ENCODE peak calls at places on chromosomes 13 and 19, in nine cellular contexts. K is effector memory CD4-positive, alpha-beta T cell; Z is aorta; S is mammary epithelial cell; G is HL-60; O is astrocyte; D is GM23248; R is lung; U is colonic mucosa. Y is an unnamed sample.

GRCh38 chr13:107927557-107927956 is 287.8 kb downstream of the LIG4 start:
- DNase-seq in K (no peak), Z (no peak), S (no peak), G (no peak), O (no peak), D (no peak), R (no peak), U (no peak), Y (no peak)

GRCh38 chr13:45367358-45367757 is 26.4 kb upstream of the TPT1 start:
- DNase-seq in K (peak; percentile 86), Z (peak; percentile 81), S (peak; percentile 99), G (peak; percentile 55), O (peak; percentile 92), D (peak; percentile 94), R (peak; percentile 58), U (peak; percentile 82), Y (no peak)

GRCh38 chr19:2053601-2054389 is 2.8 kb upstream of the MKNK2 start:
- DNase-seq in K (no peak), Z (peak; percentile 77), S (no peak), G (no peak), O (no peak), D (no peak), R (no peak), U (peak; percentile 68), Y (peak; percentile 46)

GRCh38 chr13:25169356-25169755 is 2.7 kb downstream of the AMER2 start:
- DNase-seq in K (no peak), Z (no peak), S (no peak), G (no peak), O (no peak), D (no peak), R (no peak), U (no peak), Y (no peak)

GRCh38 chr13:111346281-111346680 is 25.8 kb downstream of the TEX29 start:
- DNase-seq in K (no peak), Z (no peak), S (no peak), G (no peak), O (no peak), D (no peak), R (peak; percentile 22), U (no peak), Y (no peak)

GRCh38 chr19:792361-792885 is 4.8 kb upstream of the PTBP1 start:
- DNase-seq in K (no peak), Z (no peak), S (no peak), G (no peak), O (no peak), D (no peak), R (no peak), U (no peak), Y (no peak)

GRCh38 chr19:50772408-50773311 is 2.4 kb downstream of the GPR32 start:
- DNase-seq in K (no peak), Z (no peak), S (no peak), G (no peak), O (no peak), D (peak; percentile 39), R (no peak), U (no peak), Y (no peak)

GRCh38 chr13:112955271-112955937 is 13.6 kb upstream of the MCF2L start:
- DNase-seq in K (no peak), Z (no peak), S (no peak), G (no peak), O (no peak), D (no peak), R (no peak), U (no peak), Y (no peak)

GRCh38 chr19:7898967-7899366 is 4.7 kb upstream of the MAP2K7 start:
- DNase-seq in K (no peak), Z (no peak), S (no peak), G (no peak), O (no peak), D (no peak), R (no peak), U (no peak), Y (no peak)

GRCh38 chr13:42214445-42214844 is 57.5 kb upstream of the AKAP11 start:
- DNase-seq in K (no peak), Z (no peak), S (peak; percentile 21), G (no peak), O (no peak), D (no peak), R (no peak), U (no peak), Y (no peak)

GRCh38 chr13:99955747-99956472 is 15.7 kb downstream of the ZIC5 start:
- DNase-seq in K (no peak), Z (no peak), S (no peak), G (no peak), O (peak; percentile 23), D (peak; percentile 69), R (no peak), U (no peak), Y (peak; percentile 67)

GRCh38 chr19:41928221-41928683 is at the start of gene ERFL:
- DNase-seq in K (no peak), Z (no peak), S (no peak), G (peak; percentile 43), O (no peak), D (peak; percentile 51), R (no peak), U (peak; percentile 50), Y (no peak)

GRCh38 chr13:88622362-88622973 is 951.3 kb downstream of the SLITRK5 start:
- DNase-seq in K (peak; percentile 24), Z (no peak), S (no peak), G (no peak), O (no peak), D (no peak), R (no peak), U (no peak), Y (no peak)

GRCh38 chr19:43505186-43505456 is 575 bp upstream of the PHLDB3 start:
- DNase-seq in K (no peak), Z (no peak), S (no peak), G (no peak), O (no peak), D (no peak), R (no peak), U (no peak), Y (no peak)
- H3K27ac ChIP-seq in K (peak overlapping the region; percentile 85), Z (no peak overlapping the region), S (no peak overlapping the region), G (no peak overlapping the region), O (no peak overlapping the region), D (no peak overlapping the region), R (no peak overlapping the region), U (peak overlapping the region; percentile 86), Y (peak overlapping the region; percentile 84)

GRCh38 chr19:5805465-5806132 is 732 bp downstream of the NRTN start:
- DNase-seq in K (peak; percentile 34), Z (peak; percentile 41), S (peak; percentile 21), G (peak; percentile 50), O (no peak), D (peak; percentile 71), R (peak; percentile 68), U (peak; percentile 79), Y (no peak)
- H3K27ac ChIP-seq in K (peak overlapping the region; percentile 11), Z (no peak overlapping the region), S (no peak overlapping the region), G (no peak overlapping the region), O (no peak overlapping the region), D (no peak overlapping the region), R (peak overlapping the region; percentile 71), U (no peak overlapping the region), Y (no peak overlapping the region)

DNA sequence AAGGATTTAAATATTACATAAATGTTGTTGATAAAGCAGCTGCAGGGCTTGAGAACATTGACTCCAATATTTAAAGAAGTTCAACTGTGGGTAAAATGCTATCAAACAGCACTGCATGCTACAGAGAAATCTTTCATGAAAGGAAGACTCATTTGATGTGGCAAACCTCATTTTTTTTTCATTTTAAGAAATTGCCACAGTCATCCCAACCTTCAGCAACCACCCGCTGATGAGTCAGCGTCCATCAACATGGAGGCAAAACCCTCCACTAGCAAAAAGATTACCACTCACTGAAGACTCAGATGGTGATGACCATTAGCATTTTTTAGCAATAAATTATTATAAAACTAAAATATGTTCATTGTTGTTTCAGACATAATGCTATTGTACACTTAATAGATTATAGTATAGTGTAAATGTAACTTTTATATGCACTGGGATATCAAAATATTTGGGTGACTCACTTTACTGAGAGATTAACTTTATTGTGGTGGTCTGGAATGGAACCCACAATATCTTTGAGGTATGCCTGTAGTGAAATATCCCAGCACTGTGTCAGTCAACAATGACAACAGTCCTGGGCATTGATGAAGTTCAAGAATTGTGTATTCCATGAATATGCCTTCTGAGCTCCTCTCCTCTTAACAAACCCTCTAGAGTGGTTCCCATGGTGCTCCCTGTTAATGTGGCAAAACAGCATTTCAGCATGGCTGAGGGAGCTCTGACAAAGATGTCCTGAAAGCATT is 52.4 kb upstream of the SOX21 start:
- DNase-seq in K (no peak), Z (no peak), S (no peak), G (no peak), O (peak; percentile 48), D (no peak), R (no peak), U (no peak), Y (no peak)
- H3K27ac ChIP-seq in K (no peak overlapping the region), Z (no peak overlapping the region), S (no peak overlapping the region), G (no peak overlapping the region), O (no peak overlapping the region), D (no peak overlapping the region), R (no peak overlapping the region), U (no peak overlapping the region), Y (no peak overlapping the region)

GRCh38 chr19:40805258-40805868 is 6.4 kb downstream of the EGLN2 start:
- DNase-seq in K (peak; percentile 35), Z (no peak), S (no peak), G (no peak), O (no peak), D (no peak), R (no peak), U (peak; percentile 62), Y (no peak)

GRCh38 chr19:40804783-40805242 is 5.8 kb downstream of the EGLN2 start:
- DNase-seq in K (no peak), Z (no peak), S (no peak), G (no peak), O (no peak), D (peak; percentile 24), R (no peak), U (peak; percentile 25), Y (no peak)

GRCh38 chr19:40808021-40808325 is 9.0 kb downstream of the EGLN2 start:
- DNase-seq in K (no peak), Z (no peak), S (no peak), G (no peak), O (no peak), D (no peak), R (no peak), U (no peak), Y (no peak)

GRCh38 chr19:40807147-40808020 is 8.4 kb downstream of the EGLN2 start:
- DNase-seq in K (no peak), Z (no peak), S (no peak), G (no peak), O (no peak), D (peak; percentile 24), R (no peak), U (peak; percentile 41), Y (no peak)

DNA sequence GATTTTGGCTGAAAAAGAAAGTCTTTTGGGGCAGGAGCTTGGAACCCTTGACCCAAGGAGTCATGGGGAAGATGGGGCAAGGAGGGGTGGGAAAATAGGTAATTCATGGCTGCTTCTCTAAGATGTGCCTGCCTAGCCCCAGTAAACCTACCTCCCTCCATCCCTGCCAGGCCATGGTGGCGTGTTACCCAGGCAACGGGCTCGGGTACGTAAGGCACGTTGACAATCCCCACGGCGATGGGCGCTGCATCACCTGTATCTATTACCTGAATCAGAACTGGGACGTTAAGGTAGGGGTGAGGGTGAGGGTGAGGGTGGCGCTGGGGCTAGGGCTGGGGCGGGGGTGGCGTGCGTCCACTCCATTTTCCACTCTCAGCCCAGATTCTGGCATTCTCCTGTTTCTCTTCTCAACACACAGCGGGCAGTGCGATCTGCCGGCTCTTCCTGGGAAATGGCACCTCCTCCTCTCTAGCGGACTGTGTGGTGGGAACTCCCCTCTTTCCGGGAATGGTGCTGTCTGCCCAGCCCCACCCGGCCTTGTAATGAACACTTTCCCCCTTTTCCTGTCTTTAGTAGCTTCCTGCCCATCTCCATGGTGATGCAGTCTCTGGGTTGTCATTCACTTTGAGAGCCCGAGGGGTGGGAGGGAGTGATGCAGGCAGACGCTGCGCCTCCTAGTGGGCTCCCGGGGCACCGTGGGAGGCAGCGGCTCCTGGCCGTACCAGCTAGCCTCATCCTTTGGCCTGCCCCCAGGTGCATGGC is 7.6 kb downstream of the EGLN2 start:
- DNase-seq in K (peak; percentile 80), Z (peak; percentile 85), S (peak; percentile 63), G (peak; percentile 60), O (peak; percentile 94), D (peak; percentile 94), R (peak; percentile 82), U (peak; percentile 71), Y (peak; percentile 90)
- H3K27ac ChIP-seq in K (peak overlapping the region; percentile 84), Z (peak overlapping the region; percentile 32), S (peak overlapping the region; percentile 23), G (no peak overlapping the region), O (peak overlapping the region; percentile 47), D (peak overlapping the region; percentile 60), R (no peak overlapping the region), U (peak overlapping the region; percentile 50), Y (peak overlapping the region; percentile 96)

Y was measured in dorsolateral prefrontal cortex.